ENCODE peak calls at places on chromosomes 3 and 15, in seven cellular contexts. Z is activated CD4-positive, alpha-beta T cell treated with anti-CD3 and anti-CD28 coated beads for 48 hours; R is RCC 7860; C is KG1; S is stimulated activated CD4-positive, alpha-beta T cell treated with anti-CD3 and anti-CD28 coated beads, Interleukin-1b, Interleukin-23, amount 100 ng/mL, for 24 hours; I is neuronal stem cell; F is stimulated activated CD8-positive, alpha-beta memory T cell treated with anti-CD3 and anti-CD28 coated beads, Interleukin-7, amount 100 ng/mL, for 48 hours. V is an unnamed sample.

GRCh38 chr15:39181348-39181747 is 399.5 kb upstream of the THBS1 start:
- DNase-seq in R (no peak), F (no peak), Z (no peak), S (no peak), I (no peak), C (no peak), V (no peak)

GRCh38 chr15:57925650-57926049 is 139.9 kb downstream of the ALDH1A2 start:
- DNase-seq in R (no peak), Z (no peak), I (no peak), C (no peak), S (no peak), F (no peak), V (no peak)

GRCh38 chr3:49716169-49716568 is 3.3 kb downstream of the AMIGO3 start:
- DNase-seq in S (no peak), I (no peak), F (no peak), R (no peak), Z (no peak), C (no peak), V (no peak)

GRCh38 chr3:110301781-110302180 is 769.8 kb upstream of the NECTIN3 start:
- DNase-seq in I (no peak), S (no peak), F (no peak), R (no peak), C (no peak), Z (no peak), V (no peak)

GRCh38 chr3:187693431-187693830 is 8.9 kb downstream of the RTP2 start:
- DNase-seq in C (no peak), F (no peak), S (no peak), Z (no peak), I (no peak), R (no peak), V (no peak)

GRCh38 chr3:110773413-110773954 is 298.1 kb upstream of the NECTIN3 start:
- DNase-seq in F (no peak), S (no peak), C (no peak), Z (no peak), I (no peak), R (no peak), V (peak)

GRCh38 chr3:100957407-100958100 is 35.7 kb downstream of the ABI3BP start:
- DNase-seq in I (no peak), Z (no peak), F (no peak), S (no peak), R (no peak), C (no peak), V (no peak)

GRCh38 chr3:185444329-185444728 is 54.5 kb downstream of the TMEM41A start:
- DNase-seq in I (no peak), F (no peak), R (no peak), S (no peak), C (no peak), Z (no peak), V (no peak)

GRCh38 chr15:31504462-31504839 is 177.8 kb downstream of the KLF13 start:
- DNase-seq in R (no peak), S (no peak), C (no peak), I (no peak), Z (no peak), F (no peak), V (no peak)

GRCh38 chr15:89361451-89362202 is 27.0 kb upstream of the POLG start:
- DNase-seq in F (no peak), Z (peak), I (peak), S (peak), R (no peak), C (no peak), V (peak)

GRCh38 chr3:191235331-191236314 is 36.6 kb downstream of the OSTN start:
- DNase-seq in R (no peak), C (no peak), I (no peak), F (no peak), Z (no peak), S (no peak), V (no peak)

GRCh38 chr3:67292356-67293225 is 294.5 kb downstream of the KBTBD8 start:
- DNase-seq in C (no peak), F (no peak), S (no peak), I (no peak), R (no peak), Z (no peak), V (no peak)

GRCh38 chr3:26353052-26353451 is 269.5 kb upstream of the LRRC3B start:
- DNase-seq in C (no peak), Z (no peak), R (peak), I (no peak), F (no peak), S (no peak), V (no peak)

GRCh38 chr3:36907911-36908646 is 36.8 kb downstream of the TRANK1 start:
- DNase-seq in C (no peak), S (peak), Z (peak), R (peak), I (no peak), F (peak), V (no peak)

GRCh38 chr3:105359098-105359762 is 7.5 kb upstream of the ALCAM start:
- DNase-seq in F (no peak), I (no peak), Z (no peak), S (no peak), R (peak), C (no peak), V (no peak)